ENCODE peak calls at places on chromosomes 6 and 20, in eight cellular contexts. W is sigmoid colon, M is adrenal gland, Y is Peyer's patch, Q is heart left ventricle, U is body of pancreas, H is IMR-90, R is suprapubic skin. O is an unnamed sample.

GRCh38 chr6:127954082-127954481 is 53.2 kb upstream of the THEMIS start:
- DNase-seq in W (no peak), M (no peak), Y (no peak), Q (no peak), U (no peak), H (peak), R (no peak), O (no peak)

GRCh38 chr20:35122787-35123405 is 24.2 kb downstream of the EDEM2 start:
- DNase-seq in W (no peak), M (no peak), Y (no peak), Q (no peak), U (no peak), H (no peak), R (no peak), O (no peak)

GRCh38 chr6:39553811-39554802 is 171.1 kb downstream of the KIF6 start:
- DNase-seq in W (no peak), M (no peak), Y (no peak), Q (peak), U (no peak), H (no peak), R (no peak), O (no peak)

GRCh38 chr6:30156262-30156599 is 4.8 kb downstream of the TRIM10 start:
- DNase-seq in W (no peak), M (peak), Y (peak), Q (peak), U (peak), H (no peak), R (no peak), O (no peak)

GRCh38 chr6:166461821-166462460 is 79.2 kb upstream of the MPC1 start:
- DNase-seq in W (no peak), M (no peak), Y (peak), Q (no peak), U (no peak), H (no peak), R (no peak), O (peak)

GRCh38 chr20:23517719-23518118 is 26.8 kb downstream of the CST8 start:
- DNase-seq in W (no peak), M (no peak), Y (no peak), Q (no peak), U (no peak), H (no peak), R (no peak), O (no peak)

GRCh38 chr6:170124836-170125235 is 166.0 kb downstream of the DLL1 start:
- DNase-seq in W (peak), M (no peak), Y (peak), Q (no peak), U (peak), H (no peak), R (peak), O (peak)

GRCh38 chr6:39389372-39389767 is 66.9 kb upstream of the KCNK16 start:
- DNase-seq in W (no peak), M (no peak), Y (no peak), Q (no peak), U (no peak), H (no peak), R (no peak), O (no peak)

GRCh38 chr6:90701146-90701781 is 114.4 kb upstream of the MAP3K7 start:
- DNase-seq in W (no peak), M (no peak), Y (no peak), Q (no peak), U (no peak), H (no peak), R (no peak), O (no peak)

GRCh38 chr6:145801021-145801420 is 13.6 kb downstream of the FBXO30 start:
- DNase-seq in W (no peak), M (no peak), Y (no peak), Q (no peak), U (no peak), H (no peak), R (no peak), O (no peak)

GRCh38 chr6:93391982-93392381 is 27.4 kb downstream of the EPHA7 start:
- DNase-seq in W (no peak), M (no peak), Y (no peak), Q (no peak), U (no peak), H (no peak), R (no peak), O (no peak)

GRCh38 chr6:23244300-23244699 is 674.9 kb downstream of the HDGFL1 start:
- DNase-seq in W (no peak), M (no peak), Y (no peak), Q (no peak), U (no peak), H (peak), R (no peak), O (no peak)

GRCh38 chr6:9745476-9745875 is 669.4 kb downstream of the TFAP2A start:
- DNase-seq in W (no peak), M (no peak), Y (no peak), Q (no peak), U (no peak), H (peak), R (no peak), O (no peak)

GRCh38 chr20:24657211-24657610 is 187.8 kb downstream of the SYNDIG1 start:
- DNase-seq in W (no peak), M (no peak), Y (no peak), Q (no peak), U (peak), H (peak), R (no peak), O (no peak)

GRCh38 chr6:134235937-134236751 is 81.8 kb downstream of the SGK1 start:
- DNase-seq in W (no peak), M (no peak), Y (no peak), Q (no peak), U (no peak), H (peak), R (no peak), O (no peak)

GRCh38 chr6:37130704-37131103 is 39.2 kb upstream of the PIM1 start:
- DNase-seq in W (peak), M (peak), Y (no peak), Q (peak), U (no peak), H (peak), R (no peak), O (peak)

GRCh38 chr6:92376711-92377110 is 1042.6 kb downstream of the EPHA7 start:
- DNase-seq in W (no peak), M (no peak), Y (no peak), Q (no peak), U (no peak), H (peak), R (no peak), O (no peak)

GRCh38 chr6:157715766-157716171 is 107.3 kb upstream of the SNX9 start:
- DNase-seq in W (peak), M (peak), Y (no peak), Q (peak), U (peak), H (peak), R (peak), O (no peak)

GRCh38 chr6:6586167-6586566 is 2.4 kb upstream of the LY86 start:
- DNase-seq in W (no peak), M (no peak), Y (no peak), Q (no peak), U (no peak), H (no peak), R (no peak), O (no peak)

GRCh38 chr6:67133973-67134372 is 1426.9 kb upstream of the EYS start:
- DNase-seq in W (no peak), M (no peak), Y (no peak), Q (no peak), U (no peak), H (no peak), R (no peak), O (no peak)

GRCh38 chr6:8131265-8131897 is 29.0 kb upstream of the EEF1E1 start:
- DNase-seq in W (no peak), M (peak), Y (no peak), Q (no peak), U (peak), H (peak), R (no peak), O (no peak)

GRCh38 chr6:157595768-157596167 is 214.8 kb downstream of the ZDHHC14 start:
- DNase-seq in W (no peak), M (no peak), Y (no peak), Q (no peak), U (no peak), H (no peak), R (no peak), O (peak)

GRCh38 chr6:156752666-156753301 is 24.4 kb upstream of the ARID1B start:
- DNase-seq in W (no peak), M (peak), Y (peak), Q (no peak), U (peak), H (no peak), R (no peak), O (peak)

GRCh38 chr6:90492369-90492768 is 94.5 kb downstream of the MAP3K7 start:
- DNase-seq in W (no peak), M (no peak), Y (no peak), Q (no peak), U (no peak), H (no peak), R (no peak), O (no peak)

GRCh38 chr20:58886546-58886945 is 34.0 kb downstream of the GNAS start:
- DNase-seq in W (no peak), M (no peak), Y (no peak), Q (no peak), U (no peak), H (no peak), R (no peak), O (no peak)

GRCh38 chr6:81561731-81562130 is 190.8 kb downstream of the TENT5A start:
- DNase-seq in W (no peak), M (no peak), Y (no peak), Q (no peak), U (no peak), H (peak), R (no peak), O (no peak)

GRCh38 chr6:5085638-5086293 is 625 bp downstream of the PPP1R3G start:
- DNase-seq in W (no peak), M (peak), Y (no peak), Q (peak), U (no peak), H (peak), R (no peak), O (peak)

DNA sequence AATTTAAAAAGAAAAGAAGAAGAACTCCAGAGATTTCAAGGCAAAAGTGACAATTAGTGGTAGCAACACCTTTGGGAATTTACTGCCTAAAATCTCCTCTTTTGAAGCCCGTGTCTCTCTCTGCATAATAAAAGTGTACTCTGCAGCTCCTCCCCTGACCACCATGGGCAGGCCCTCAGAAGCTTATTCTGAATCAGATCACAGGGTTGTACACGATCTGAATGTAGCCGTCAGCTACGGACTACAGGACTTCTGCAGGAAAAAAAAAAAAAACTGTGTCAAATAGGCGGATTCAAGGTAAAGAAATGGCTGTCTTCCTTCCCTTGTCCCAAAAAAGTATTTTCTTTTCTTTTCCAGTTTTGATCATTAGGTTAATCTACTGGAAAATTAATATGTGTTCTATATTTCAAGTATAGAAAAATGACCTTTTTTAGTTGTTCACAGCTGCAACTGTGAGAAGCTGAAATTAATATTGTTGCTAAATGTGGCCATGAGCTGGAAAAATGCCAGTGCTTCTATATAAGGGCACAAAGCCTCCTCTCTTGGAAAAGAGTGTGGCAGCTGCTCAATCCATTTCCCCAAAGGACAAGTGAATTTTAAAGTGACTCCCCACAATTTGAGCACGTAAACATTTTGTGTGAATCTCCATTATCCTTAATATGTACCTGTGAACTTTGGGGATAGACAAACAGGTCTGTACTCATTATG is 397.4 kb downstream of the C6orf118 start:
- DNase-seq in W (no peak), M (no peak), Y (no peak), Q (no peak), U (no peak), H (no peak), R (no peak), O (no peak)
- H3K4me3 ChIP-seq in W (no peak), M (no peak), Y (no peak), Q (no peak), U (no peak), H (no peak), R (no peak), O (no peak)

GRCh38 chr6:42978487-42978792 is 541 bp downstream of the PEX6 start:
- DNase-seq in W (no peak), M (peak), Y (peak), Q (peak), U (peak), H (no peak), R (no peak), O (peak)
- TF ChIP-seq POLR2A in W (no peak), M (no peak), Y (no peak), Q (no peak), U (no peak), H (no peak), R (no peak), O (no peak)

GRCh38 chr6:34146021-34146782 is at the start of gene GRM4:
- DNase-seq in W (peak), M (no peak), Y (peak), Q (peak), U (no peak), H (no peak), R (no peak), O (peak)

GRCh38 chr6:34143196-34143883 is 2.5 kb downstream of the GRM4 start:
- DNase-seq in W (no peak), M (no peak), Y (no peak), Q (no peak), U (no peak), H (no peak), R (no peak), O (peak)

GRCh38 chr6:34143884-34144580 is 1.9 kb downstream of the GRM4 start:
- DNase-seq in W (no peak), M (no peak), Y (no peak), Q (no peak), U (no peak), H (no peak), R (no peak), O (peak)

GRCh38 chr6:34145161-34146020 is 496 bp downstream of the GRM4 start:
- DNase-seq in W (peak), M (peak), Y (peak), Q (peak), U (no peak), H (peak), R (no peak), O (peak)

GRCh38 chr6:34144581-34145160 is 1.2 kb downstream of the GRM4 start:
- DNase-seq in W (no peak), M (no peak), Y (no peak), Q (peak), U (no peak), H (no peak), R (no peak), O (peak)
- H3K4me3 ChIP-seq in W (peak), M (no peak), Y (peak), Q (peak), U (no peak), H (no peak), R (peak), O (peak)

DNA sequence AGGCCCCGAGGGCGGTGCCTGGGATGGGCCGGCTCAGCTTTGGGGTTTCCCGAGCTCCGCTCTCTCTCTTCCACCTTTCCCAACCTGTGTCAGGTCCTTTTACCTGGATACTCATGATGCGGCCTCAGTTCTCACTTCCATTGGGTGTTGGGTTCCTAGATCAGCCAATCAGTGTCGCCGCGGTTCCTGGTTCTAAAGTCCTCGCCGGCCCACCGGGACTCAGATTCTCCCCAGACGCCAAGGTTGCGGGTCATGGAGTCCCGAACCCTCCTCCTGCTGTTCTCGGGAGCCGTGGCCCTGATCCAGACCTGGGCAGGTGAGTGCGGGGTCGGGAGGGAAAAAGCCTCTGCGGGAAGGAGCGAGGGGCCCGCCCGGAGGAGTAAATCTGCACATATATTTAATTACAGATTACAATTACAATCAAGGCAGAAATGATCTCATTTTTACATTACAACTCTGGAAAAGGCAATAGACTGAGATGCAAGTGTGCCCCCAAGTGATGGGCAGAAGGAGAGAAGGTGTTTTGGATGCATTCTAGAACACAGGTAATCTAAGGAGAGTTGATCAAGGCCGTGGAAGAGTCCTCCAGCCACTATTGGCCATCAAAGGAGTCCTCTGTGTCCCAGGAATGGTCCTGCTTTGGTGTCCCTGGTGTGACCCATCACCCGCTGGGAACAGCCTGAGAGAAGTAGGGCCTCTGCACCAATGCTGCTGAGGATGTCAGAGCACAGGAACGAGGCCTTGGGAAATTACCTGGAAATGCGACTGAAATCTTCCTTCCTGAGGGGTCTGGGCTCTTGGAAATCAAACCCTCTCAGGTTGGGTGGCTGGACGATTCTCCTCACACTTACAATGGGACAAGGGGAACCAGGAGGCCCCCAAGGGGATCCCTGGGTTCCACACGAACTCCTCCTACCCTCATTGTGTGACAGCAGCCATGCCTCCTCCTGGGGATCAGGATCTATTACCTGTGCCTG is 34.7 kb upstream of the MICB start:
- DNase-seq in W (peak), M (peak), Y (peak), Q (peak), U (peak), H (peak), R (peak), O (peak)
- TF ChIP-seq POLR2A in W (peak), M (peak), Y (peak), Q (no peak), U (peak), H (no peak), R (peak), O (peak)

O was measured in spleen.